ENCODE peak calls at places on chromosome 16, in seven cellular contexts. M, C, J, S, D, V and H are unnamed samples.

GRCh38 chr16:85316321-85316919 is 204.1 kb upstream of the CIBAR2 start:
- DNase-seq in S (peak; percentile 81), D (peak; percentile 72), J (peak; percentile 67), V (peak; percentile 79), C (peak; percentile 76), M (peak; percentile 76), H (peak; percentile 27)

GRCh38 chr16:66382171-66382965 is 15.9 kb downstream of the CDH5 start:
- DNase-seq in V (peak; percentile 47), C (no peak), M (peak; percentile 63), D (peak; percentile 75), J (no peak), S (peak; percentile 22), H (no peak)

GRCh38 chr16:66274335-66275110 is 92.0 kb upstream of the CDH5 start:
- DNase-seq in S (no peak), V (peak; percentile 33), D (peak; percentile 65), C (no peak), J (no peak), M (peak; percentile 73), H (no peak)

GRCh38 chr16:53529529-53529928 is 26.5 kb upstream of the AKTIP start:
- DNase-seq in C (no peak), D (no peak), V (no peak), M (no peak), S (no peak), J (no peak), H (no peak)

GRCh38 chr16:85254921-85255320 is 142.6 kb upstream of the CIBAR2 start:
- DNase-seq in S (no peak), J (no peak), D (no peak), V (no peak), M (no peak), C (no peak), H (no peak)

GRCh38 chr16:57528499-57529323 is 7.7 kb downstream of the CCDC102A start:
- DNase-seq in D (no peak), M (no peak), J (peak; percentile 85), S (no peak), V (no peak), C (peak; percentile 71), H (no peak)

GRCh38 chr16:15887283-15887682 is 1.1 kb downstream of the CEP20 start:
- DNase-seq in M (no peak), V (no peak), S (no peak), D (no peak), C (no peak), J (no peak), H (no peak)

GRCh38 chr16:30874244-30874820 is 19.5 kb downstream of the BCL7C start:
- DNase-seq in M (no peak), S (no peak), D (no peak), V (no peak), J (no peak), C (no peak), H (no peak)

GRCh38 chr16:16096161-16096857 is 127.0 kb downstream of the ABCC6 start:
- DNase-seq in M (peak; percentile 86), D (peak; percentile 75), J (peak; percentile 34), S (peak; percentile 20), C (no peak), V (peak; percentile 40), H (no peak)

GRCh38 chr16:82631701-82632685 is 5.2 kb downstream of the CDH13 start:
- DNase-seq in S (no peak), M (peak; percentile 49), J (no peak), V (no peak), D (no peak), C (no peak), H (no peak)

GRCh38 chr16:66189951-66190350 is 176.5 kb upstream of the CDH5 start:
- DNase-seq in C (no peak), S (no peak), J (no peak), M (peak; percentile 86), D (peak; percentile 89), V (no peak), H (no peak)

GRCh38 chr16:78321611-78322010 is 222.2 kb downstream of the WWOX start:
- DNase-seq in V (no peak), J (no peak), S (no peak), C (no peak), D (no peak), M (no peak), H (no peak)

GRCh38 chr16:24070851-24071250 is 185.3 kb upstream of the CACNG3 start:
- DNase-seq in J (no peak), S (peak; percentile 23), C (no peak), V (peak; percentile 65), M (peak; percentile 29), D (peak; percentile 2), H (no peak)

GRCh38 chr16:30535106-30535776 is 583 bp upstream of the ZNF747 start:
- DNase-seq in M (peak; percentile 36), S (no peak), J (no peak), D (peak; percentile 38), C (no peak), V (no peak), H (no peak)

GRCh38 chr16:85126731-85127662 is 14.7 kb upstream of the CIBAR2 start:
- DNase-seq in M (peak; percentile 94), V (no peak), D (peak; percentile 93), C (no peak), J (no peak), S (no peak), H (no peak)

GRCh38 chr16:1048442-1049112 is 24.0 kb upstream of the SSTR5 start:
- DNase-seq in C (peak; percentile 39), V (peak; percentile 69), D (peak; percentile 71), M (peak; percentile 54), S (peak; percentile 26), J (peak; percentile 43), H (no peak)

GRCh38 chr16:25257956-25258855 is 561 bp upstream of the ZKSCAN2 start:
- DNase-seq in C (peak; percentile 82), M (peak; percentile 88), S (peak; percentile 84), J (peak; percentile 80), D (peak; percentile 92), V (peak; percentile 82), H (peak; percentile 88)

GRCh38 chr16:13426279-13426678 is 493.7 kb upstream of the ERCC4 start:
- DNase-seq in M (no peak), S (no peak), J (no peak), D (no peak), V (no peak), C (no peak), H (no peak)

GRCh38 chr16:29963021-29963743 is 1.3 kb downstream of the TMEM219 start:
- DNase-seq in D (no peak), C (no peak), M (no peak), J (no peak), V (no peak), S (no peak), H (no peak)

GRCh38 chr16:278863-279366 is 1.5 kb upstream of the ARHGDIG start:
- DNase-seq in C (peak; percentile 87), D (peak; percentile 56), M (peak; percentile 69), S (peak; percentile 43), V (no peak), J (no peak), H (peak; percentile 77)

GRCh38 chr16:50497592-50497991 is 50.6 kb upstream of the NKD1 start:
- DNase-seq in J (no peak), D (no peak), S (no peak), V (no peak), M (peak; percentile 43), C (no peak), H (no peak)

GRCh38 chr16:56657555-56658430 is at the start of gene MT1F:
- DNase-seq in M (peak; percentile 25), S (peak; percentile 98), C (peak; percentile 98), D (peak; percentile 39), J (peak; percentile 99), V (peak; percentile 75), H (peak; percentile 45)

GRCh38 chr16:28288117-28288516 is 4.2 kb upstream of the SBK1 start:
- DNase-seq in V (no peak), J (no peak), S (no peak), M (no peak), D (no peak), C (no peak), H (no peak)

GRCh38 chr16:26665166-26665939 is 401.4 kb upstream of the C16orf82 start:
- DNase-seq in C (no peak), S (no peak), D (no peak), V (no peak), M (no peak), J (no peak), H (no peak)

GRCh38 chr16:64051826-64052225 is 1070.0 kb downstream of the CDH11 start:
- DNase-seq in M (peak; percentile 37), V (no peak), D (peak; percentile 35), S (no peak), C (no peak), J (no peak), H (peak; percentile 3)

GRCh38 chr16:68997564-68997963 is 107.9 kb upstream of the HAS3 start:
- DNase-seq in D (no peak), V (no peak), C (no peak), S (no peak), J (no peak), M (no peak), H (no peak)

GRCh38 chr16:56424791-56425438 is 430 bp downstream of the AMFR start:
- DNase-seq in M (peak; percentile 27), D (peak; percentile 15), S (peak; percentile 31), C (no peak), J (peak; percentile 37), V (peak; percentile 21), H (no peak)

GRCh38 chr16:62638964-62639861 is 603.0 kb upstream of the CDH8 start:
- DNase-seq in M (no peak), V (no peak), D (no peak), C (no peak), S (no peak), J (no peak), H (no peak)

GRCh38 chr16:73311857-73312723 is 264.2 kb upstream of the ZFHX3 start:
- DNase-seq in C (no peak), V (no peak), S (peak; percentile 59), M (no peak), D (no peak), J (no peak), H (no peak)

GRCh38 chr16:12238598-12238997 is 262.1 kb downstream of the SNX29 start:
- DNase-seq in M (no peak), C (no peak), V (no peak), S (no peak), J (no peak), D (no peak), H (no peak)
- H3K4me3 ChIP-seq in M (no peak overlapping the region), C (no peak overlapping the region), V (no peak overlapping the region), S (no peak overlapping the region), J (no peak overlapping the region), D (no peak overlapping the region), H (no peak overlapping the region)

GRCh38 chr16:19046062-19046461 is 21.4 kb upstream of the COQ7 start:
- DNase-seq in M (no peak), V (no peak), S (no peak), D (no peak), C (no peak), J (no peak), H (no peak)
- TF ChIP-seq CTCF in M (no peak), V (no peak), S (no peak), D (no peak), C (no peak), J (no peak), H (no peak)

GRCh38 chr16:4795181-4795827 is at the start of gene SMIM22:
- DNase-seq in V (no peak), J (peak; percentile 87), C (peak; percentile 90), D (no peak), M (no peak), S (no peak), H (no peak)
- H3K4me3 ChIP-seq in V (no peak within 1 kb of the TSS), J (peak within 1 kb of the TSS; percentile 55), C (peak within 1 kb of the TSS; percentile 41), D (no peak within 1 kb of the TSS), M (no peak within 1 kb of the TSS), S (no peak within 1 kb of the TSS), H (no peak within 1 kb of the TSS)

DNA sequence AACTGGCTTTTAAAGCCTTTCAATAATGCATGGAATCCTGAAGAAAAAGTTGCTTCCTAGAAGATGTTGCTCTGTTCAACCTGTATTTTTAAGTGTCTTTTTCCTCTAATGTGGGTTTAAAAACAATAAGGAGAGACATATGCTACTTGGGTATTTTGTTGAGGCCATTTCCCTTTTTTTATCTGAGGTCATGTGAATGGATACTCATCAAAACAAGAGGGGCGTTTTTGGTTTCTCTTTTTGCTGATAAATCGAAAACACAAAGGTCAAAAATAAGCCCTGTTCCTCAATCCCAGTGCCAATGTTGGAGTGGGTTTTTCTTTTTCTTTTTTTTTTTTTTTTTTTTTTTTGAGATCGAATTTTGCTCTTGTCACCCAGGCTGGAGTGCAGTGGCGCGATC is 468.0 kb upstream of the RBFOX1 start:
- DNase-seq in S (no peak), J (no peak), C (no peak), V (no peak), D (no peak), M (no peak), H (no peak)
- TF ChIP-seq CTCF in S (no peak), J (no peak), C (no peak), V (no peak), D (no peak), M (no peak), H (no peak)